ENCODE peak calls at places on chromosomes 13 and 19, in eight cellular contexts. R is left ventricle myocardium inferior; J is heart left ventricle; E is heart right ventricle; W is CD8-positive, alpha-beta T cell; O is upper lobe of right lung; F is keratinocyte; L is uterus. Z is an unnamed sample.

GRCh38 chr19:3375221-3376088 is 9.1 kb downstream of the NFIC start:
- DNase-seq in R (peak; percentile 87), J (peak; percentile 95), E (peak; percentile 84), W (no peak), O (peak; percentile 80), F (no peak), L (peak; percentile 94), Z (peak; percentile 96)

GRCh38 chr19:49808762-49809154 is 4.3 kb downstream of the FUZ start:
- DNase-seq in R (peak; percentile 95), J (peak; percentile 95), E (peak; percentile 96), W (peak; percentile 82), O (peak; percentile 97), F (no peak), L (peak; percentile 97), Z (peak; percentile 98)

GRCh38 chr13:33722216-33722900 is 95.6 kb upstream of the RFC3 start:
- DNase-seq in R (no peak), J (no peak), E (no peak), W (no peak), O (no peak), F (no peak), L (no peak), Z (no peak)

GRCh38 chr13:85277753-85278152 is 521.5 kb downstream of the SLITRK6 start:
- DNase-seq in R (no peak), J (no peak), E (no peak), W (no peak), O (no peak), F (no peak), L (no peak), Z (no peak)

GRCh38 chr13:90615767-90616166 is 731.7 kb upstream of the MIR17HG start:
- DNase-seq in R (no peak), J (no peak), E (no peak), W (no peak), O (no peak), F (no peak), L (no peak), Z (no peak)

GRCh38 chr19:42108527-42109389 is 23.5 kb downstream of the POU2F2 start:
- DNase-seq in R (peak; percentile 67), J (peak; percentile 76), E (peak; percentile 68), W (peak; percentile 94), O (peak; percentile 84), F (no peak), L (peak; percentile 47), Z (peak; percentile 82)

GRCh38 chr13:73681779-73682178 is 452.4 kb downstream of the KLF12 start:
- DNase-seq in R (no peak), J (no peak), E (no peak), W (no peak), O (no peak), F (no peak), L (no peak), Z (no peak)

GRCh38 chr13:110123041-110123809 is 183.7 kb downstream of the COL4A1 start:
- DNase-seq in R (no peak), J (no peak), E (no peak), W (no peak), O (no peak), F (no peak), L (no peak), Z (no peak)

GRCh38 chr13:106795847-106796246 is 227.9 kb upstream of the ARGLU1 start:
- DNase-seq in R (no peak), J (no peak), E (no peak), W (no peak), O (no peak), F (no peak), L (no peak), Z (no peak)

GRCh38 chr13:109331898-109332297 is 454.5 kb downstream of the IRS2 start:
- DNase-seq in R (no peak), J (no peak), E (no peak), W (no peak), O (no peak), F (no peak), L (no peak), Z (no peak)

GRCh38 chr19:14782978-14783545 is 4.7 kb upstream of the ADGRE2 start:
- DNase-seq in R (no peak), J (no peak), E (no peak), W (no peak), O (no peak), F (no peak), L (no peak), Z (no peak)

GRCh38 chr19:1606138-1606651 is 933 bp upstream of the UQCR11 start:
- DNase-seq in R (no peak), J (no peak), E (no peak), W (no peak), O (no peak), F (no peak), L (peak; percentile 36), Z (no peak)

GRCh38 chr13:28034256-28034655 is 45.8 kb upstream of the URAD start:
- DNase-seq in R (no peak), J (no peak), E (no peak), W (no peak), O (no peak), F (no peak), L (no peak), Z (no peak)

GRCh38 chr13:46171739-46172138 is 10.2 kb downstream of the LCP1 start:
- DNase-seq in R (no peak), J (no peak), E (no peak), W (no peak), O (no peak), F (no peak), L (no peak), Z (no peak)

GRCh38 chr13:46171223-46171622 is 10.8 kb downstream of the LCP1 start:
- DNase-seq in R (no peak), J (no peak), E (no peak), W (no peak), O (no peak), F (no peak), L (no peak), Z (no peak)

GRCh38 chr13:46170268-46170667 is 11.7 kb downstream of the LCP1 start:
- DNase-seq in R (no peak), J (no peak), E (no peak), W (no peak), O (no peak), F (no peak), L (no peak), Z (no peak)

GRCh38 chr13:46168818-46169217 is 13.2 kb downstream of the LCP1 start:
- DNase-seq in R (no peak), J (no peak), E (no peak), W (no peak), O (no peak), F (no peak), L (no peak), Z (no peak)

DNA sequence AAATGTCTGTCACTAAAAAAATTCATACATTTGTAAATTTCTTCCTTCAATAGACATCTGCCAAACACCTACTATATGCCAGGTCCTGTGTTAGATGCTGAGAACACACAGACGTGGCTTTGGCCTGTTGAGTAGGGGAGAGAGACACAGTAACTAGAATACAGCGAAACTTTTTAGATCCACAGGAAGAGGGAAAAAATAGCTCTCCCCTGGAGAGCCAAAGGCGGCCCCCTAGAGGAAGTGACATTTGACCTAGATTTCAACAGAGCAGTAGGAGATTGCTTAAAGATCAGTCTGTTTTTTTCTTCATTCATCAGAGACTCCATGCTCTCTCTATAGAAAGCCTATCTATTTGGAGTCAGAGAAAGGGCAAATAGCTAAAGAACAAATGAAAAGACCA is 11.3 kb downstream of the LCP1 start:
- DNase-seq in R (no peak), J (no peak), E (no peak), W (no peak), O (no peak), F (no peak), L (no peak), Z (no peak)
- H3K4me1 ChIP-seq in R (peaks cover 18% of the 10 kb centered on the region), J (peaks cover 12% of the 10 kb centered on the region), E (no peaks in the 10 kb centered on the region), W (peaks cover 98% of the 10 kb centered on the region), O (peaks cover 36% of the 10 kb centered on the region), F (no peaks in the 10 kb centered on the region), L (no peaks in the 10 kb centered on the region), Z (peaks cover 6% of the 10 kb centered on the region)

DNA sequence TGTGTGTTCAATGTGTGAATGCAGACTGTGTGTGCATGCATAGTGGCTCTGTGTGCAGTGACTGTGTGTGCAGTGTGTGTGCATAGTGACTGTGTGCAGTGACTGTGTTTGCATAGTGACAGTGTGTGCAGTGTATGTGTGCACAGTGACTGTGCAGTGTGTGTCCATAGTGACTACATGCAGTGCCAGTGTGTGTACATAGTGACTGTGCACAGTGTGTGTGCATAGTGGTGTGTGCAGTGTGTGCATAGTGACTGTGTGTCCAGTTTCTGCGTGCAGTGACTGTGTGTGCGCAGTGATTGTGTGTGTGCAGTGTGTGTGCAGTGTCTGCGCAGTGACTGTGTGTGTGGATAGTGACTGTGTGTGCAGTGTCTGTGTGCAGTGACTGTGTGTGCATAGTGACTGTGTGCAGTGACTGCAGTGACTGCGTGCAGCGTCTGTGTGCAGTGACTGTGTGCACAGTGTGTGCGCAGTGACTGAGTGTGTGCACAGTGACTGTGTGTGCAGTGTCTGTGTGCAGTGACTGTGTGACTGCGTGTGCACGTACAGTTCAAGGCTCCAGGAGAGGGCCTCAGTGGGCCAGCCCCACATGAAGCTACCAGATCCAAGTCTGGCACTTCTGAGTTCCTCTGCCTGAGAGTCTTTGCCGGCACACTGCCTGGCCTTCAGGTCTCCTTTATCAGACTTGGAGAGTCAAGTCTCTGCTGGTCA is 90.3 kb downstream of the IER2 start:
- DNase-seq in R (no peak), J (no peak), E (no peak), W (no peak), O (no peak), F (no peak), L (no peak), Z (no peak)
- TF ChIP-seq CTCF in R (no peak), J (no peak), E (no peak), W (no peak), O (no peak), F (no peak), L (no peak), Z (no peak)

DNA sequence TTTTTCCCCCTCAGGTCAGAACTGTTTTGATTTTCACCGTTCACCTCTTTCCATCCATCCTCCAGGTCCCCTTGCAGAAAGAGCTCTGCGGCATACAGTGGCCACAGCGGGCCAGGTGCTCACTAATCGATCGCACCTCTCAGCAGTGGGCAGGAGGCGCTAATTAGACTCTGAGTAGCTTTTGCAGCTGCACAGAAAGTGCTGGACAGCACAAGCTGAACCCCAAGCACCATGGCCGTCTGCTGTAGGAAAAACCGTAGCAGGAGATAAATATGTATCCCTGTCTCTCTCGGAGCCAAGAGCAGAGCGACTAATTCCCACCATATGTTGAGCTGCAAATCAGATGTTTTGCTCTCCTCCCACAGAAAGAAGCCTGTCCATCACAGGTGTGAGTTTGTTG is 54.4 kb downstream of the PEX11G start:
- DNase-seq in R (no peak), J (no peak), E (no peak), W (no peak), O (no peak), F (no peak), L (no peak), Z (no peak)
- H3K27ac ChIP-seq in R (no peak overlapping the region), J (no peak overlapping the region), E (no peak overlapping the region), W (no peak overlapping the region), O (no peak overlapping the region), F (no peak overlapping the region), L (no peak overlapping the region), Z (no peak overlapping the region)

GRCh38 chr13:104485571-104485970 is 1419.4 kb upstream of the SLC10A2 start:
- DNase-seq in R (no peak), J (no peak), E (no peak), W (no peak), O (no peak), F (no peak), L (no peak), Z (no peak)

GRCh38 chr13:104491951-104492350 is 1425.7 kb upstream of the SLC10A2 start:
- DNase-seq in R (no peak), J (no peak), E (no peak), W (no peak), O (no peak), F (no peak), L (no peak), Z (no peak)

GRCh38 chr13:104483631-104484030 is 1417.4 kb upstream of the SLC10A2 start:
- DNase-seq in R (no peak), J (no peak), E (no peak), W (no peak), O (no peak), F (no peak), L (no peak), Z (no peak)

GRCh38 chr13:104487006-104487405 is 1420.8 kb upstream of the SLC10A2 start:
- DNase-seq in R (no peak), J (no peak), E (no peak), W (no peak), O (no peak), F (no peak), L (no peak), Z (no peak)
- H3K4me1 ChIP-seq in R (no peaks in the 10 kb centered on the region), J (no peaks in the 10 kb centered on the region), E (no peaks in the 10 kb centered on the region), W (no peaks in the 10 kb centered on the region), O (no peaks in the 10 kb centered on the region), F (no peaks in the 10 kb centered on the region), L (no peaks in the 10 kb centered on the region), Z (no peaks in the 10 kb centered on the region)

Z was measured in sigmoid colon.